ENCODE peak calls at places on chromosomes 13 and 19, in four cellular contexts. O, S, Y and G are unnamed samples.

GRCh38 chr13:106567421-106568224 is at the start of gene ARGLU1:
- DNase-seq in O (peak; percentile 78), S (peak; percentile 64), Y (peak; percentile 81), G (peak; percentile 73)

GRCh38 chr13:29761815-29762214 is 88.6 kb downstream of the UBL3 start:
- DNase-seq in O (no peak), S (no peak), Y (no peak), G (no peak)

GRCh38 chr19:24033962-24034342 is 53.0 kb upstream of the ZNF254 start:
- DNase-seq in O (peak; percentile 41), S (no peak), Y (peak; percentile 13), G (peak; percentile 12)

GRCh38 chr13:98065468-98065867 is 77.4 kb upstream of the FARP1 start:
- DNase-seq in O (no peak), S (no peak), Y (no peak), G (no peak)

GRCh38 chr13:30803791-30804190 is 68.4 kb downstream of the ALOX5AP start:
- DNase-seq in O (no peak), S (no peak), Y (no peak), G (no peak)

GRCh38 chr13:33322965-33323668 is 37.6 kb upstream of the STARD13 start:
- DNase-seq in O (no peak), S (no peak), Y (no peak), G (no peak)

GRCh38 chr13:46866150-46866549 is 30.7 kb downstream of the HTR2A start:
- DNase-seq in O (peak; percentile 4), S (no peak), Y (no peak), G (peak; percentile 21)

GRCh38 chr19:7987084-7987768 is 18.2 kb downstream of the ELAVL1 start:
- DNase-seq in O (no peak), S (no peak), Y (no peak), G (no peak)

GRCh38 chr19:30224689-30225606 is 147.2 kb upstream of the ZNF536 start:
- DNase-seq in O (no peak), S (no peak), Y (no peak), G (peak; percentile 46)

GRCh38 chr19:10214784-10215183 is 16.3 kb downstream of the S1PR2 start:
- DNase-seq in O (no peak), S (no peak), Y (no peak), G (no peak)

GRCh38 chr19:44576843-44577565 is 36.4 kb upstream of the IGSF23 start:
- DNase-seq in O (peak; percentile 65), S (no peak), Y (peak; percentile 41), G (peak; percentile 34)

GRCh38 chr13:24564881-24565280 is 52.3 kb upstream of the PARP4 start:
- DNase-seq in O (no peak), S (no peak), Y (no peak), G (no peak)

GRCh38 chr19:6530385-6531162 is at the start of gene TNFSF9:
- DNase-seq in O (peak; percentile 73), S (no peak), Y (peak; percentile 95), G (peak; percentile 89)

GRCh38 chr19:38057954-38058690 is 151.1 kb downstream of the SIPA1L3 start:
- DNase-seq in O (peak; percentile 58), S (no peak), Y (no peak), G (no peak)

GRCh38 chr13:24512208-24513068 is at the start of gene PARP4:
- DNase-seq in O (peak; percentile 93), S (peak; percentile 34), Y (peak; percentile 86), G (peak; percentile 69)

GRCh38 chr13:58343081-58343480 is 711.5 kb downstream of the PCDH17 start:
- DNase-seq in O (no peak), S (no peak), Y (no peak), G (no peak)

GRCh38 chr19:1945899-1946298 is 4.9 kb downstream of the CSNK1G2 start:
- DNase-seq in O (peak; percentile 58), S (no peak), Y (peak; percentile 56), G (peak; percentile 81)

GRCh38 chr13:85833938-85834337 is 34.7 kb upstream of the SLITRK6 start:
- DNase-seq in O (no peak), S (no peak), Y (no peak), G (no peak)

GRCh38 chr19:12696366-12697335 is at the start of gene FBXW9:
- DNase-seq in O (peak; percentile 90), S (peak; percentile 84), Y (peak; percentile 89), G (peak; percentile 96)

GRCh38 chr13:47708386-47708785 is 292.7 kb downstream of the SUCLA2 start:
- DNase-seq in O (no peak), S (no peak), Y (no peak), G (no peak)

GRCh38 chr13:110629735-110630134 is 14.4 kb downstream of the NAXD start:
- DNase-seq in O (no peak), S (no peak), Y (no peak), G (no peak)

GRCh38 chr13:100523437-100523836 is 65.2 kb downstream of the GGACT start:
- DNase-seq in O (no peak), S (no peak), Y (no peak), G (no peak)

GRCh38 chr13:52158629-52159158 is 703 bp downstream of the NEK3 start:
- DNase-seq in O (no peak), S (peak; percentile 1), Y (peak; percentile 26), G (peak; percentile 8)

GRCh38 chr13:29922896-29923295 is 72.5 kb upstream of the UBL3 start:
- DNase-seq in O (no peak), S (no peak), Y (no peak), G (no peak)

GRCh38 chr19:7871280-7871529 is 3.0 kb downstream of the PRR36 start:
- DNase-seq in O (no peak), S (no peak), Y (peak; percentile 74), G (no peak)

GRCh38 chr13:73657821-73658540 is 476.2 kb downstream of the KLF12 start:
- DNase-seq in O (no peak), S (no peak), Y (no peak), G (no peak)

GRCh38 chr19:52398091-52398461 is 427 bp downstream of the ZNF528 start:
- DNase-seq in O (peak; percentile 6), S (no peak), Y (peak; percentile 9), G (no peak)

GRCh38 chr13:70568571-70568970 is 460.3 kb upstream of the KLHL1 start:
- DNase-seq in O (peak; percentile 25), S (peak; percentile 5), Y (peak; percentile 5), G (peak; percentile 64)

GRCh38 chr13:44576396-44577235 is 486 bp upstream of the TSC22D1 start:
- DNase-seq in O (no peak), S (no peak), Y (peak; percentile 18), G (peak; percentile 29)

GRCh38 chr19:10543420-10544241 is at the start of gene ATG4D:
- DNase-seq in O (peak; percentile 41), S (no peak), Y (peak; percentile 99), G (peak; percentile 98)

GRCh38 chr19:46271488-46272197 is 25.2 kb upstream of the HIF3A start:
- DNase-seq in O (no peak), S (no peak), Y (no peak), G (no peak)

GRCh38 chr13:113906566-113906965 is 42.7 kb upstream of the GAS6 start:
- DNase-seq in O (no peak), S (no peak), Y (no peak), G (no peak)

DNA sequence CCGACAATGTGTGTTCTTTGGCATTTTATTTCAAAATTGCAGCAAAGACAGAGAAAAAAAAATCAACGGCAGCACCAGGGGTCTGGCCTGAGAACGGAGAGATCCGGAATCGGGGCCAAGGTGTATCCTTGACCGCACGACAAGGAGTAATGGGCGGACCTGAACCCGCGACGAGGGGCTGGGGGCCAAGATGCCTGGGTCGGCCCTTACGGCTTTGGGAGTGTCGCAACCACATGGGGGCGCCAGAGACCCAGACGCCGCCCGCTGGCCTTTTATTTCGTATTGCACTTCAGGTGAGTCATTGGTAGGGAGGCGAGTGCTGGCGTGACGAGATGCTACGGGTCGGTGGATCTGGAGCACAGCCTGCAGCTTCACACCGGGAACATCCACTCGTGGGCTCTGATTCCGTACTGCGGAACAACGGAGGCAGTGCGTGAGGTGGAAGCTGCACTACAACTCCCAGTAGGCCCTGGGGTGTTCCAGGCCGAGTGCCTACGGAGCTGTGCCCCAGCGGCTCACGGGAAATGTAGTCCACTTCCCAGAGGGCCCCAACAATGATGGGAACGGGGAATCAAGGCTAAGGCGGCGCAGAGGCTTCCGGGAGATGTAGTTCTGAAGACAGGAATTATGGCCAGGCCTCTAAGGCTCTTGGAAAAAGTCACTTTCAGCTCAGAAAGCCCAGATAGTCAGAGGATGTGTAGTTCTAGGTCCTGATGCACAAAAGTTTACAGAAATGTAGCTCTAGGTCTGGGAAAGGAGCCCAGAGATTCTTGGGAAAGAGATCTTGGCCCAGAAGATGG is 15.6 kb downstream of the BCAT2 start:
- DNase-seq in O (peak; percentile 79), S (peak; percentile 76), Y (peak; percentile 94), G (peak; percentile 92)
- TF ChIP-seq TARDBP in O (peak; percentile 14), S (peak; percentile 95), Y (peak; percentile 88), G (no peak)

DNA sequence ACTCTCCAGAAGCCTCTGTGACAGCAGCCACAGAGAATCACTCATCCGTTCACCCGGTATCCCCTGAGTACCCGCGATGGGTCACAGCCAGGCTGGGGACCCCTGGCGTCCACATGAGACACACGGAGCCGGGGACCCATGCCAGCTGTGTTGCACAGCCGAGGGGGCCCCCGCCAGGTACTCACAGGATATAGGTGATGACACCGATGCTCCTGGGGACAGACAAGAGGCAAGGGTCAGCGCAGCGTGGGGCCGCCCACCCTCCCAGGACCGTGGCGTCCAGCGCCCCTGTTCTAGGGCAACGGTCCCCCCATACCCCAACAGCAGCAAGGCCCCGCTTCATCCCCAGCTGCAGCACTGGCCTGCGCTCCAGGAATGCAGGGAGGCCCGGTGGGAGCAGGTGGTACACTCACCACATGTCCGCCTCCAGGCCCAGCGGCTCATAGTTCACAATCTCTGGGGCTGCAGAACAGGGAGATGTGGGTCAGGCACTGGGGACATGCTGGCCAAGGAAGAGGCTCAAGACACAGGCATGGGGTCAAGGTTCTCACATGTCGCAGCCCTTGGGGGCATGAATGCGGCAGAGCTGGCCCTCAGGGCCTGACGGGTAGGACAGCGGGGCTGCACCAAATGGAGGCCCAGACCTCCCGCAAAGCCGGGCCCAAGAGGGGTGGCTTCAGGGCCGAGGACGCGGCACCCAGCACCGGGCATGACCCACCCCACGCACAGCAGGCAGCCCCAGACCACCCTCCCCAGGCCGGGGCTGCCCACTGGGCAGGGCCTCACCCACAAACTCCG is 7.2 kb downstream of the DAPK3 start:
- DNase-seq in O (no peak), S (no peak), Y (no peak), G (no peak)
- TF ChIP-seq TARDBP in O (no peak), S (no peak), Y (no peak), G (no peak)

GRCh38 chr13:50149932-50150331 is 134.7 kb downstream of the KCNRG start:
- DNase-seq in O (no peak), S (no peak), Y (peak; percentile 26), G (no peak)
- TF ChIP-seq TARDBP in O (no peak), S (no peak), Y (no peak), G (no peak)

GRCh38 chr19:33778089-33778791 is 18.4 kb upstream of the KCTD15 start:
- DNase-seq in O (peak; percentile 54), S (peak; percentile 4), Y (peak; percentile 92), G (peak; percentile 96)
- TF ChIP-seq TARDBP in O (no peak), S (no peak), Y (peak; percentile 23), G (no peak)